ENCODE peak calls at places on chromosome 19, in five cellular contexts. One of them, this sample, is unnamed.

GRCh38 chr19:15287496-15287895 is 44.8 kb downstream of the BRD4 start:
- DNase-seq in GM23248: no peak
- DNase-seq in endothelial cell of umbilical vein: no peak
- DNase-seq in H9: no peak
- DNase-seq in neuronal stem cell: no peak
- DNase-seq in this sample: no peak

GRCh38 chr19:28509079-28509895 is 703.7 kb downstream of the UQCRFS1 start:
- DNase-seq in endothelial cell of umbilical vein: no peak
- DNase-seq in neuronal stem cell: no peak
- DNase-seq in H9: no peak
- DNase-seq in GM23248: no peak
- DNase-seq in this sample: peak; percentile 28

GRCh38 chr19:1882089-1882785 is 3.1 kb downstream of the ABHD17A start:
- DNase-seq in endothelial cell of umbilical vein: peak; percentile 49
- DNase-seq in GM23248: no peak
- DNase-seq in neuronal stem cell: no peak
- DNase-seq in H9: peak; percentile 25
- DNase-seq in this sample: peak; percentile 36

GRCh38 chr19:29480507-29480906 is 45.3 kb upstream of the VSTM2B start:
- DNase-seq in neuronal stem cell: no peak
- DNase-seq in GM23248: no peak
- DNase-seq in endothelial cell of umbilical vein: no peak
- DNase-seq in H9: no peak
- DNase-seq in this sample: no peak

GRCh38 chr19:940591-941291 is 14.9 kb downstream of the ARID3A start:
- DNase-seq in GM23248: no peak
- DNase-seq in endothelial cell of umbilical vein: peak; percentile 69
- DNase-seq in H9: no peak
- DNase-seq in neuronal stem cell: no peak
- DNase-seq in this sample: no peak

GRCh38 chr19:23527797-23528196 is 132.5 kb upstream of the ZNF91 start:
- DNase-seq in endothelial cell of umbilical vein: no peak
- DNase-seq in neuronal stem cell: no peak
- DNase-seq in H9: no peak
- DNase-seq in GM23248: no peak
- DNase-seq in this sample: no peak

GRCh38 chr19:42333018-42333417 is 7.6 kb downstream of the MEGF8 start:
- DNase-seq in H9: no peak
- DNase-seq in neuronal stem cell: no peak
- DNase-seq in GM23248: no peak
- DNase-seq in endothelial cell of umbilical vein: no peak
- DNase-seq in this sample: no peak

GRCh38 chr19:33558846-33559245 is 37.3 kb upstream of the PEPD start:
- DNase-seq in GM23248: peak; percentile 14
- DNase-seq in H9: no peak
- DNase-seq in endothelial cell of umbilical vein: no peak
- DNase-seq in neuronal stem cell: no peak
- DNase-seq in this sample: no peak

GRCh38 chr19:42563352-42564210 is 31.1 kb downstream of the CEACAM8 start:
- DNase-seq in H9: peak; percentile 61
- DNase-seq in GM23248: peak; percentile 71
- DNase-seq in endothelial cell of umbilical vein: peak; percentile 38
- DNase-seq in neuronal stem cell: peak; percentile 20
- DNase-seq in this sample: peak; percentile 71

GRCh38 chr19:2043269-2043641 is 7.8 kb downstream of the MKNK2 start:
- DNase-seq in endothelial cell of umbilical vein: no peak
- DNase-seq in neuronal stem cell: no peak
- DNase-seq in GM23248: no peak
- DNase-seq in H9: no peak
- DNase-seq in this sample: peak; percentile 5

GRCh38 chr19:55283548-55284393 is at the start of gene BRSK1:
- DNase-seq in GM23248: peak; percentile 76
- DNase-seq in H9: peak; percentile 89
- DNase-seq in neuronal stem cell: peak; percentile 76
- DNase-seq in endothelial cell of umbilical vein: no peak
- DNase-seq in this sample: peak; percentile 92

GRCh38 chr19:19033426-19034203 is at the start of the genes ARMC6 and SUGP2:
- DNase-seq in GM23248: peak; percentile 93
- DNase-seq in neuronal stem cell: peak; percentile 92
- DNase-seq in endothelial cell of umbilical vein: peak; percentile 94
- DNase-seq in H9: peak; percentile 90
- DNase-seq in this sample: peak; percentile 96

GRCh38 chr19:1172353-1173159 is 1.5 kb downstream of the SBNO2 start:
- DNase-seq in neuronal stem cell: no peak
- DNase-seq in endothelial cell of umbilical vein: peak; percentile 30
- DNase-seq in H9: no peak
- DNase-seq in GM23248: peak; percentile 77
- DNase-seq in this sample: peak; percentile 52

GRCh38 chr19:11382898-11383705 is 1.0 kb downstream of the EPOR start:
- DNase-seq in H9: peak; percentile 87
- DNase-seq in neuronal stem cell: no peak
- DNase-seq in endothelial cell of umbilical vein: peak; percentile 28
- DNase-seq in GM23248: peak; percentile 55
- DNase-seq in this sample: peak; percentile 68

GRCh38 chr19:8490873-8491272 is 11.6 kb downstream of the PRAM1 start:
- DNase-seq in endothelial cell of umbilical vein: no peak
- DNase-seq in GM23248: no peak
- DNase-seq in neuronal stem cell: no peak
- DNase-seq in H9: no peak
- DNase-seq in this sample: no peak

GRCh38 chr19:16397791-16398529 is 73.3 kb downstream of the KLF2 start:
- DNase-seq in GM23248: peak; percentile 71
- DNase-seq in neuronal stem cell: no peak
- DNase-seq in endothelial cell of umbilical vein: peak; percentile 59
- DNase-seq in H9: no peak
- DNase-seq in this sample: no peak

GRCh38 chr19:1264801-1265610 is 4.1 kb upstream of the CIRBP start:
- DNase-seq in H9: peak; percentile 91
- DNase-seq in neuronal stem cell: no peak
- DNase-seq in endothelial cell of umbilical vein: peak; percentile 68
- DNase-seq in GM23248: peak; percentile 95
- DNase-seq in this sample: peak; percentile 86

GRCh38 chr19:55257461-55258411 is 1.1 kb downstream of the PPP6R1 start:
- DNase-seq in H9: no peak
- DNase-seq in GM23248: peak; percentile 61
- DNase-seq in endothelial cell of umbilical vein: peak; percentile 15
- DNase-seq in neuronal stem cell: no peak
- DNase-seq in this sample: peak; percentile 34

GRCh38 chr19:4640247-4641000 is 1.1 kb downstream of the TNFAIP8L1 start:
- DNase-seq in GM23248: no peak
- DNase-seq in endothelial cell of umbilical vein: no peak
- DNase-seq in H9: no peak
- DNase-seq in neuronal stem cell: no peak
- DNase-seq in this sample: no peak

GRCh38 chr19:42255766-42256750 is 1.1 kb upstream of the ERF start:
- DNase-seq in neuronal stem cell: peak; percentile 67
- DNase-seq in H9: peak; percentile 58
- DNase-seq in GM23248: peak; percentile 78
- DNase-seq in endothelial cell of umbilical vein: peak; percentile 63
- DNase-seq in this sample: peak; percentile 84

GRCh38 chr19:19745496-19746285 is 12.8 kb upstream of the ZNF14 start:
- DNase-seq in H9: no peak
- DNase-seq in neuronal stem cell: no peak
- DNase-seq in GM23248: no peak
- DNase-seq in endothelial cell of umbilical vein: no peak
- DNase-seq in this sample: no peak

GRCh38 chr19:506404-507285 is 652 bp upstream of the TPGS1 start:
- DNase-seq in H9: peak; percentile 98
- DNase-seq in GM23248: peak; percentile 100
- DNase-seq in endothelial cell of umbilical vein: peak; percentile 100
- DNase-seq in neuronal stem cell: no peak
- DNase-seq in this sample: peak; percentile 99

GRCh38 chr19:43784251-43784980 is 3.6 kb upstream of the KCNN4 start:
- DNase-seq in H9: peak; percentile 50
- DNase-seq in neuronal stem cell: no peak
- DNase-seq in GM23248: peak; percentile 92
- DNase-seq in endothelial cell of umbilical vein: peak; percentile 62
- DNase-seq in this sample: no peak

GRCh38 chr19:13094771-13095392 is 7.8 kb downstream of the LYL1 start:
- DNase-seq in H9: peak; percentile 84
- DNase-seq in neuronal stem cell: no peak
- DNase-seq in GM23248: no peak
- DNase-seq in endothelial cell of umbilical vein: peak; percentile 22
- DNase-seq in this sample: peak; percentile 73

GRCh38 chr19:34998777-34999497 is 1.2 kb upstream of the GRAMD1A start:
- DNase-seq in neuronal stem cell: no peak
- DNase-seq in H9: peak; percentile 92
- DNase-seq in GM23248: no peak
- DNase-seq in endothelial cell of umbilical vein: no peak
- DNase-seq in this sample: no peak

DNA sequence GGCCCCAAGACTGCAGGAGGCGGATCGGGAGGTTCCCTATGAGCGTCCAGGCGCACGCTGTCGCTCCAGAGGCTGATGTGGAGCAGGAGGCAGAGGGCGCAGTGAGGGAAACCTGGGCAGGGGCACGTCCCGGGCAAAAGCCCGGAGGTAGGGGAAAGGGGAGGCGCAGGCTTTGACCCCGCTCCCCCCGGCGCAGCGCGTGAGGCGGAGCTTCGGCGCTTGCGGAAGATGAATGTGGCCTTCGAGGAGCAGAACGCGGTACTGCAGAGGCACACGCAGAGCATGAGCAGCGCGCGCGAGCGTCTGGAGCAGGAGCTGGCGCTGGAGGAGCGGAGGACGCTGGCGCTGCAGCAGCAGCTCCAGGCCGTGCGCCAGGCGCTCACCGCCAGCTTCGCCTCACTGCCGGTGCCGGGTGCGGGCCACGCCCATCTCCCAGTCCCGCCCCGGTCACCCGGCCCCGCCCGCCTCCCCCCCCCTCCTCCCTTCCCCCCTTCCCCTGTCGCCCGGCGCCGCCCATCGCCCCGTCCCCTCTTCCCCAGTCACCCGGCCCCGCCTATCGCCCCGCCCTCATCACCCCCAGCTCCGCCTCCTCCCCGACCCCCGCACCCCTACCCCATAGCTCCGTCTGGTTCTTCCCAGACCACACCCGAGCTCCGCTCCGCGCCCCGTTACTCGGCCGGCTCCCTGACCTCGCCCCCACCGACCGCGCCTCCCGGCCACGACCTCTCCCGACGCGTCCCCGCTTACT is 4.1 kb downstream of the HMG20B start:
- DNase-seq in neuronal stem cell: no peak
- DNase-seq in endothelial cell of umbilical vein: peak; percentile 52
- DNase-seq in GM23248: peak; percentile 90
- DNase-seq in H9: peak; percentile 93
- DNase-seq in this sample: peak; percentile 94
- H3K9ac ChIP-seq in neuronal stem cell: peak overlapping the region; percentile 96
- H3K9ac ChIP-seq in endothelial cell of umbilical vein: no peak overlapping the region
- H3K9ac ChIP-seq in GM23248: peak overlapping the region; percentile 20
- H3K9ac ChIP-seq in H9: no peak overlapping the region
- H3K9ac ChIP-seq in this sample: no peak overlapping the region

GRCh38 chr19:46661735-46662592 is 982 bp upstream of the DACT3 start:
- DNase-seq in H9: peak; percentile 90
- DNase-seq in GM23248: peak; percentile 96
- DNase-seq in endothelial cell of umbilical vein: peak; percentile 88
- DNase-seq in neuronal stem cell: peak; percentile 86
- DNase-seq in this sample: peak; percentile 94

GRCh38 chr19:46660601-46661019 is 372 bp downstream of the DACT3 start:
- DNase-seq in GM23248: no peak
- DNase-seq in H9: no peak
- DNase-seq in endothelial cell of umbilical vein: no peak
- DNase-seq in neuronal stem cell: no peak
- DNase-seq in this sample: peak; percentile 55

GRCh38 chr19:46660008-46660517 is 919 bp downstream of the DACT3 start:
- DNase-seq in endothelial cell of umbilical vein: no peak
- DNase-seq in neuronal stem cell: peak; percentile 61
- DNase-seq in H9: peak; percentile 60
- DNase-seq in GM23248: peak; percentile 45
- DNase-seq in this sample: peak; percentile 71

GRCh38 chr19:46659151-46660007 is 1.6 kb downstream of the DACT3 start:
- DNase-seq in H9: peak; percentile 66
- DNase-seq in endothelial cell of umbilical vein: no peak
- DNase-seq in neuronal stem cell: peak; percentile 61
- DNase-seq in GM23248: peak; percentile 53
- DNase-seq in this sample: peak; percentile 77

GRCh38 chr19:46661020-46661731 is at the start of gene DACT3:
- DNase-seq in GM23248: peak; percentile 100
- DNase-seq in endothelial cell of umbilical vein: peak; percentile 100
- DNase-seq in H9: peak; percentile 100
- DNase-seq in neuronal stem cell: peak; percentile 100
- DNase-seq in this sample: peak; percentile 100
- H2AFZ ChIP-seq in GM23248: peak within 1 kb of the TSS; percentile 67
- H2AFZ ChIP-seq in endothelial cell of umbilical vein: peak within 1 kb of the TSS; percentile 76
- H2AFZ ChIP-seq in H9: no peak within 1 kb of the TSS
- H2AFZ ChIP-seq in neuronal stem cell: peak within 1 kb of the TSS; percentile 94
- H2AFZ ChIP-seq in this sample: peak within 1 kb of the TSS; percentile 35

DNA sequence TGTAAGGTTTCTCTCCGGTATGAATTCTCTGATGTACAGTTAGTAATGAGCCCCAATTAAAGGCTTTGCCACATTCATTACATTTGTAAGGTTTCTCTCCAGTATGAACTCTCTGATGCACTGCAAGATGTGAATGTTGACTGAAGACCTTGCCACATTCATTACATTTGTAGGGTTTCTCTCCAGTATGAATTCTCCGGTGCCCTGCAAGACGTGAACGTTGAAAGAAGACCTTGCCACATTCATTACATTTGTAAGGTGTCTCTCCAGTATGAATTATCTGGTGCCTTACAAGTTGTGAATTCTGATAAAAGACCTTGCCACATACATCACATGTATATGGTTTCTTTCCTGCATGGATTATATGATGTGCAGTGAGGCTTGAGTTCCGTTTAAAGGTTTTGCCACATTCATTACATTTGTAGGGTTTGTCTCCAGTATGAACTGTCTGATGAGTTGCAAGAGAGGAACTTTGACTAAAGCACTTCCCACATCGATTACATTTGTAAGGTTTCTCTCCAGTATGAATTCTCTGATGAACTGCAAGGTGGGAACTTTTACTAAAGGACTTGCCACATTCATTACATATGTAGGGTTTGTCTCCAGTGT is 17.7 kb upstream of the ZNF432 start:
- DNase-seq in endothelial cell of umbilical vein: no peak
- DNase-seq in H9: no peak
- DNase-seq in GM23248: no peak
- DNase-seq in neuronal stem cell: no peak
- DNase-seq in this sample: no peak
- H3K9me3 ChIP-seq in endothelial cell of umbilical vein: peaks cover 27% of the 10 kb centered on the region
- H3K9me3 ChIP-seq in H9: peaks cover 79% of the 10 kb centered on the region
- H3K9me3 ChIP-seq in GM23248: peaks cover 27% of the 10 kb centered on the region
- H3K9me3 ChIP-seq in neuronal stem cell: peaks cover 45% of the 10 kb centered on the region
- H3K9me3 ChIP-seq in this sample: peaks cover 30% of the 10 kb centered on the region

DNA sequence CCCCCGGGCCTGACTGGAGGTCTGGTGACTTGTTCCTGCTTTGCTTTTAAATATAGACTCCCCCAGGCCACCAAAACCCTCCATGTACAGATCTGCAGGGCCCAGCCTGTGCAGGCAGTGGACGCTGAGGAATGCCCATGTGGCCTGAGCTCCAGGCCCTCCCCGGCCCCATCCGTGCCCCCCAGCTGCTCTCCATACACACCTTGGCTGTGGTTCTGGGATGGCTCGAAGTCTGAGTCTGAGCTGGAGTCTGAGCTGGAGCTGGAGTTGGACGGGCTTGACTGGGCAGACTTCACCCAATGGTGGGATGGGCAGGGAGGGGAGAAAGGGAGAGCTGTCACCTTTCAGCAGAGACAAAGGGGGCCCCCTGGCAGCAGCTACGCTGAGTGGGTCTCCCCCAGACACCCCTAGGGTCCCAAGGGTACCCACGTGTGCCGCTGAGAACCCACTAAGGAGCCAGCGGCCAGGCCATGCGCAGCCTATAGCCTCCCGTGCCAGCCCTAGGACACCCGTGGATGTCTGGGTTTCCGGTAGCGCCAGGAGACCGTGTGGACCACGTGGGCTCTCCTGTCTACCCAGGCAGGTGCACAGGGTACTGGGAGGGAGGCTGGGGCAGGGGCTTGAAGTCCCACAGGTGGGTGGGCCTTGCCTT is 61.9 kb downstream of the MLLT1 start:
- DNase-seq in H9: no peak
- DNase-seq in endothelial cell of umbilical vein: no peak
- DNase-seq in neuronal stem cell: no peak
- DNase-seq in GM23248: no peak
- DNase-seq in this sample: no peak
- H3K9ac ChIP-seq in H9: no peak overlapping the region
- H3K9ac ChIP-seq in endothelial cell of umbilical vein: no peak overlapping the region
- H3K9ac ChIP-seq in neuronal stem cell: peak overlapping the region; percentile 88
- H3K9ac ChIP-seq in GM23248: no peak overlapping the region
- H3K9ac ChIP-seq in this sample: no peak overlapping the region

This sample was measured in neural progenitor cell.